ENCODE peak calls at places on chromosomes 3 and 15, in six cellular contexts. D is mucosa of gallbladder, G is NCI-H1092, C is endodermal cell, Z is amygdala, V is AG08396. A is an unnamed sample.

GRCh38 chr15:74631935-74632560 is 16.4 kb downstream of the CLK3 start:
- DNase-seq in C (peak), G (no peak), V (peak), D (peak), Z (peak), A (peak)

GRCh38 chr3:197866035-197866434 is 75.0 kb downstream of the LRCH3 start:
- DNase-seq in Z (no peak), C (no peak), V (no peak), D (no peak), G (no peak), A (no peak)

GRCh38 chr3:50186096-50186495 is 5.3 kb upstream of the GNAT1 start:
- DNase-seq in G (no peak), D (no peak), Z (no peak), C (no peak), V (no peak), A (no peak)

GRCh38 chr3:143502101-143502500 is 346.2 kb downstream of the SLC9A9 start:
- DNase-seq in G (no peak), D (no peak), Z (no peak), V (no peak), C (no peak), A (no peak)

GRCh38 chr3:32817195-32817560 is 619 bp upstream of the TRIM71 start:
- DNase-seq in V (peak), D (no peak), C (peak), Z (no peak), G (no peak), A (no peak)

GRCh38 chr3:71304684-71305083 is 278.8 kb downstream of the FOXP1 start:
- DNase-seq in C (no peak), Z (no peak), D (peak), G (no peak), V (no peak), A (peak)

GRCh38 chr3:10983219-10983916 is 9.2 kb upstream of the SLC6A1 start:
- DNase-seq in D (peak), Z (peak), G (peak), V (peak), C (peak), A (peak)

GRCh38 chr3:47261301-47261700 is 21.3 kb downstream of the KIF9 start:
- DNase-seq in D (no peak), V (no peak), G (no peak), C (no peak), Z (no peak), A (no peak)

GRCh38 chr3:109023656-109024254 is 70.1 kb upstream of the GUCA1C start:
- DNase-seq in C (peak), V (peak), G (peak), D (peak), Z (peak), A (peak)

GRCh38 chr15:44726136-44726535 is 10.2 kb upstream of the TRIM69 start:
- DNase-seq in G (no peak), C (no peak), Z (no peak), V (no peak), D (no peak), A (peak)

GRCh38 chr3:27905625-27906024 is 183.5 kb upstream of the EOMES start:
- DNase-seq in D (no peak), G (no peak), V (no peak), Z (no peak), C (peak), A (peak)

GRCh38 chr3:72397586-72397985 is 450.7 kb downstream of the SHQ1 start:
- DNase-seq in G (no peak), Z (no peak), V (no peak), D (no peak), C (no peak), A (no peak)

GRCh38 chr15:44035781-44036699 is 159.0 kb downstream of the FRMD5 start:
- DNase-seq in C (no peak), Z (no peak), G (no peak), V (no peak), D (no peak), A (no peak)

GRCh38 chr3:55565516-55565915 is 78.4 kb upstream of the WNT5A start:
- DNase-seq in C (no peak), Z (no peak), G (no peak), D (no peak), V (no peak), A (no peak)

GRCh38 chr3:47578691-47579632 is at the start of gene CSPG5:
- DNase-seq in V (peak), D (no peak), C (peak), G (peak), Z (peak), A (peak)

GRCh38 chr3:46692566-46692983 is 904 bp downstream of the ALS2CL start:
- DNase-seq in D (peak), G (no peak), V (no peak), Z (no peak), C (peak), A (peak)

GRCh38 chr3:126434264-126434590 is 39.5 kb downstream of the CFAP100 start:
- DNase-seq in D (no peak), C (peak), V (no peak), G (no peak), Z (no peak), A (no peak)

GRCh38 chr3:43231276-43232000 is 54.9 kb upstream of the SNRK start:
- DNase-seq in V (peak), C (no peak), G (no peak), Z (no peak), D (no peak), A (no peak)

GRCh38 chr3:78992400-78992799 is 775.4 kb downstream of the ROBO1 start:
- DNase-seq in D (no peak), Z (no peak), C (no peak), V (no peak), G (no peak), A (no peak)

A was measured in activated CD8-positive, alpha-beta T cell treated with anti-CD3 and anti-CD28 coated beads for 36 hours.